ENCODE peak calls at places on chromosomes 4 and X, in seven cellular contexts. Z is IMR-90, E is lung, O is fibroblast of the aortic adventitia, S is astrocyte of the spinal cord, J is adrenal gland, R is fibroblast of mammary gland. Q is an unnamed sample.

GRCh38 chrX:118596428-118596827 is 100.8 kb downstream of the DOCK11 start:
- DNase-seq in R (no peak), S (no peak), Z (no peak), O (no peak), E (no peak), J (no peak), Q (no peak)

GRCh38 chrX:70033348-70033747 is 16.4 kb downstream of the AWAT2 start:
- DNase-seq in R (peak; percentile 34), J (no peak), O (peak; percentile 40), S (peak; percentile 12), Z (peak; percentile 21), E (no peak), Q (peak; percentile 59)

GRCh38 chrX:151970661-151971060 is 3.8 kb downstream of the GABRE start:
- DNase-seq in R (peak; percentile 93), Z (peak; percentile 65), E (peak; percentile 86), S (peak; percentile 91), O (peak; percentile 96), J (peak; percentile 46), Q (peak; percentile 65)

GRCh38 chrX:72126539-72127140 is 5.1 kb downstream of the RTL5 start:
- DNase-seq in E (peak; percentile 87), S (peak; percentile 80), R (peak; percentile 92), O (peak; percentile 95), J (peak; percentile 83), Z (peak; percentile 80), Q (peak; percentile 86)

GRCh38 chrX:24796204-24796603 is 102.5 kb downstream of the POLA1 start:
- DNase-seq in J (no peak), E (no peak), S (no peak), O (no peak), Z (no peak), R (no peak), Q (no peak)

GRCh38 chr4:139872274-139872673 is 206.7 kb downstream of the MGST2 start:
- DNase-seq in O (peak; percentile 91), E (no peak), S (peak; percentile 94), R (peak; percentile 96), J (no peak), Z (peak; percentile 97), Q (peak; percentile 87)

GRCh38 chrX:55161581-55161980 is 58.6 kb upstream of the PAGE5 start:
- DNase-seq in R (peak; percentile 0), S (peak; percentile 7), J (no peak), O (peak; percentile 4), E (no peak), Z (no peak), Q (no peak)

GRCh38 chrX:9282325-9282724 is 182.5 kb upstream of the TBL1X start:
- DNase-seq in S (no peak), J (no peak), O (no peak), E (no peak), Z (no peak), R (no peak), Q (no peak)

GRCh38 chr4:150593996-150594395 is 12.0 kb downstream of the MAB21L2 start:
- DNase-seq in Z (peak; percentile 36), J (no peak), O (peak; percentile 50), S (no peak), E (no peak), R (peak; percentile 34), Q (peak; percentile 25)

DNA sequence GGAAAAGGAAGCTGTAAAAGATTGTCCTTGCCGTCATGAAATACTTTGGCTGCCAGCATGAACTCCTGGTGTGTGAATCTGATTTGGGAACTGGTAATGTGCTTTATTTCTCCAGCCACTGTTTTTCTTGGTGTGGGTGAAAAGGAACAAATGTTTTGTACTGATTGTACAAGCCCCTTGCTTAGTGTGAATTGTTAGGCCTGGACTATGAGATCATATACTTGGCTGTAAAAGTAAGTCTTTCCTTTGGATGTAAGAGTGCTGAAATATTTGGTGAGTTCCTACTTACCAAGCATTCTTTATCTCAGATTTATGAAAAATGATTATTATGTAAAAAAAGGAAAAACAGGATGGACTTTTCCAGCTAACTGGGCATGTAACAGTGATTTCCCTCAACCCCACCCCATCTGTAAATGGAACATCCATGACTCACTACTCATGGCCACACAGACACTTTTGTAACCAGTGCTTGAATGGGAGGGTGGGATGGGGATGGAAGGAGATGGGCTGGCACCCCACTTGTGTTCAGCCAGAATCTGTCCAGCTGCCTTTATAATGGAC is 6.3 kb downstream of the FNIP2 start:
- DNase-seq in R (peak; percentile 73), S (peak; percentile 80), O (peak; percentile 92), Z (peak; percentile 68), J (peak; percentile 33), E (no peak), Q (peak; percentile 40)
- H3K4me3 ChIP-seq in R (no peak overlapping the region), S (no peak overlapping the region), O (no peak overlapping the region), Z (no peak overlapping the region), J (no peak overlapping the region), E (no peak overlapping the region), Q (peak overlapping the region; percentile 28)

GRCh38 chr4:6137747-6138135 is 62.6 kb downstream of the JAKMIP1 start:
- DNase-seq in Z (no peak), S (no peak), E (no peak), O (no peak), R (no peak), J (no peak), Q (no peak)

GRCh38 chr4:6137027-6137746 is 63.2 kb downstream of the JAKMIP1 start:
- DNase-seq in S (no peak), J (no peak), E (no peak), R (no peak), O (no peak), Z (no peak), Q (no peak)

DNA sequence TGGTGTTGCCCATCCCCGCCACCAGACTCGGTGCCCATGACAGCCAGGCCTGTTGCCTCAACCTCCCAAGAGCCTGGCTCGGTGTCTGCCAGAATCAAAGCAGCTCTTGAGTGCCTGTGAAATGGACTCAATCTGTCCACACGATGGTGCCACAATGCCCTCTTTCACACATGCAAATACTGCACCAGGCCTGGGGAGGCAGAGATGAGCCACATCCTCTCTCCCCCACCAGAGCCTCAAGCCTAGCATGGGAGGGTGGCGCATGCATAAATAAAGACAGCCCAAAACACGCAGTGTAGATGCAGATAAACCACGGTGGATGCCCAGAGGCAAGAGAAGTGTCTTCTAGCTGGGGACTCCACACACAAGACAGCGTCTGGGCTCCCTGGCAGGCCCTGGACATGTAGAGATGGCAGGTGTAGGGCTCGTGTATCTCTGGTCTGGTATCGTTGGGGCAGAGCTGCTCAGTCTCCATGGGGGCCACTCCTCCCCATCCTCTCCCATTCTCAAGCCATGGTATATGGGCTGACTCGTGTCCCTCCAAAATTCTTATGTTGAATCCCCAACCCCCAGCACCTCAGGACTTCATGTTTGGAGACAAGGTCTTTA is 65.6 kb downstream of the JAKMIP1 start:
- DNase-seq in J (no peak), S (no peak), O (no peak), Z (no peak), R (no peak), E (no peak), Q (peak; percentile 32)
- TF ChIP-seq CTCF in J (no peak), S (no peak), O (no peak), Z (no peak), R (no peak), E (no peak), Q (peak; percentile 58)

GRCh38 chr4:7139167-7139979 is 53.0 kb upstream of the SORCS2 start:
- DNase-seq in S (no peak), Z (no peak), O (no peak), J (no peak), R (no peak), E (no peak), Q (no peak)
- H3K4me3 ChIP-seq in S (no peak overlapping the region), Z (no peak overlapping the region), O (no peak overlapping the region), J (no peak overlapping the region), R (no peak overlapping the region), E (no peak overlapping the region), Q (no peak overlapping the region)

GRCh38 chrX:30488092-30488491 is 89.5 kb downstream of the TASL start:
- DNase-seq in R (peak; percentile 37), E (no peak), S (no peak), Z (peak; percentile 1), O (peak; percentile 25), J (no peak), Q (peak; percentile 43)
- TF ChIP-seq CTCF in R (peak; percentile 38), E (no peak), S (no peak), Z (peak; percentile 24), O (peak; percentile 37), J (peak; percentile 36), Q (peak; percentile 50)

GRCh38 chrX:12971282-12972003 is 3.5 kb upstream of the TMSB4X start:
- DNase-seq in S (no peak), R (no peak), E (no peak), O (no peak), Z (no peak), J (no peak), Q (no peak)
- H3K4me3 ChIP-seq in S (no peak overlapping the region), R (no peak overlapping the region), E (no peak overlapping the region), O (no peak overlapping the region), Z (no peak overlapping the region), J (no peak overlapping the region), Q (no peak overlapping the region)

DNA sequence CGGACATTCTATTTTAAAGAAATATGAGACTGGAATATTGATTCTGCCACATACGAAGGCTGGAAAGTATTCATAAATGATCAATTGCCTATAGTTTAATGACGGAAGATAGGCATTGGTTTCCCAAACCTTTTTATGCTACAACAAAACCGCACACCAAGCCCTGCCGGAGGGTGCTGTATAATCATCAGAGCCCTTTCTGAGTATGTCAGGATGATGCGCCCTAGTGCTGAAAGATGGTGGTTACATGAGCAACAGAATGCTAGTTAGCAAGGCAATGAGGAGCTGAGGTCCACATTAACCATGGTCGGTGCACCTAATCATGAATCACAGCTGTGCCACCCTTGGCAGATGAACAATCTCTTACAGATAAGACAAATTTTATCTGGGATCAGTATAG is 491.0 kb downstream of the PACRGL start:
- DNase-seq in Z (no peak), O (no peak), S (no peak), E (no peak), R (no peak), J (no peak), Q (no peak)
- TF ChIP-seq CTCF in Z (no peak), O (no peak), S (no peak), E (no peak), R (no peak), J (no peak), Q (no peak)

GRCh38 chr4:30743897-30744296 is 23.7 kb downstream of the PCDH7 start:
- DNase-seq in E (no peak), O (no peak), Z (no peak), J (no peak), R (no peak), S (no peak), Q (no peak)

GRCh38 chr4:30744386-30744785 is 24.2 kb downstream of the PCDH7 start:
- DNase-seq in E (no peak), Z (no peak), R (peak; percentile 18), S (no peak), O (peak; percentile 15), J (no peak), Q (no peak)

GRCh38 chr4:30744957-30745640 is 24.9 kb downstream of the PCDH7 start:
- DNase-seq in E (no peak), J (no peak), S (no peak), Z (no peak), O (peak; percentile 56), R (peak; percentile 12), Q (no peak)

GRCh38 chr4:30746735-30747134 is 26.6 kb downstream of the PCDH7 start:
- DNase-seq in Z (no peak), J (no peak), O (no peak), E (no peak), R (peak; percentile 16), S (no peak), Q (no peak)
- H3K4me3 ChIP-seq in Z (no peak overlapping the region), J (no peak overlapping the region), O (no peak overlapping the region), E (no peak overlapping the region), R (no peak overlapping the region), S (no peak overlapping the region), Q (no peak overlapping the region)

DNA sequence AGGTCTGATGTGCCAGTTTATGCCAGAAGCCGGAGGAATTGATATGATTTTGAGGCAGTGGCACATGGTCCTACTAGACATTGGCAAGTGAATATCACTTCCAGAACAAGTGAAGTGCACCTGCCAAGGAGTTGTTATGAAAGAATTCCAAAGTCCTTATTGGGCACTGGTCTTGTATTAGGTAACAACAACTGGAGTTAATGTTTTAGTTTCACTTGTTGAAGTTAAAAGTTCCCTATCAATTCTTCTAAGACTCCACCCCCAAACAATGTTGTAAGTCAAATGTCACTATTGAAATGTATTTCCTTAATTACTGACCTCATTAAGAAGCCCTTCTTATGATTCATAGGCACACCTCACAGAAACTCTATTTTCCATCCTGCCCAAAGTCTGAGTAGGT is 3.1 kb downstream of the TET2 start:
- DNase-seq in Z (no peak), O (peak; percentile 24), S (no peak), J (no peak), E (no peak), R (no peak), Q (no peak)
- TF ChIP-seq CTCF in Z (no peak), O (no peak), S (no peak), J (no peak), E (no peak), R (no peak), Q (no peak)